ENCODE peak calls at places on chromosomes 2 and 18, in five cellular contexts. R is Peyer's patch, Z is tibial artery, A is ovary, S is heart right ventricle. H is an unnamed sample. For H3K9me3, the result is how much of the 10 kb centered on the place peaks cover.

GRCh38 chr2:46412010-46412409 is 67.4 kb upstream of the TMEM247 start:
- DNase-seq in R (no peak), Z (no peak), A (no peak), S (no peak), H (no peak)

GRCh38 chr2:112031473-112031872 is 23.6 kb upstream of the TMEM87B start:
- DNase-seq in R (no peak), Z (no peak), A (peak), S (no peak), H (no peak)

GRCh38 chr2:227804970-227805369 is 8.7 kb upstream of the CCL20 start:
- DNase-seq in R (no peak), Z (no peak), A (no peak), S (no peak), H (no peak)

GRCh38 chr18:63606526-63606925 is 19.4 kb downstream of the SERPINB13 start:
- DNase-seq in R (no peak), Z (no peak), A (no peak), S (no peak), H (no peak)

GRCh38 chr2:9975805-9976447 is 24.4 kb downstream of the GRHL1 start:
- DNase-seq in R (no peak), Z (no peak), A (no peak), S (peak), H (peak)

GRCh38 chr18:22829781-22830180 is 103.3 kb upstream of the RBBP8 start:
- DNase-seq in R (no peak), Z (no peak), A (no peak), S (no peak), H (no peak)

GRCh38 chr18:8526316-8526715 is 82.9 kb upstream of the RAB12 start:
- DNase-seq in R (no peak), Z (no peak), A (no peak), S (no peak), H (no peak)

GRCh38 chr2:127599211-127599610 is 46.7 kb upstream of the GPR17 start:
- DNase-seq in R (no peak), Z (no peak), A (no peak), S (no peak), H (no peak)

GRCh38 chr18:57833441-57834101 is 30.5 kb upstream of the ATP8B1 start:
- DNase-seq in R (no peak), Z (no peak), A (no peak), S (no peak), H (no peak)

GRCh38 chr2:224366269-224366668 is 35.6 kb downstream of the FAM124B start:
- DNase-seq in R (no peak), Z (no peak), A (no peak), S (no peak), H (no peak)

GRCh38 chr2:88671786-88672427 is 19.6 kb upstream of the RPIA start:
- DNase-seq in R (no peak), Z (no peak), A (no peak), S (no peak), H (no peak)

GRCh38 chr18:69044215-69044614 is 246.3 kb downstream of the CCDC102B start:
- DNase-seq in R (no peak), Z (no peak), A (no peak), S (no peak), H (no peak)

GRCh38 chr2:137383391-137383790 is 580.9 kb upstream of the HNMT start:
- DNase-seq in R (no peak), Z (no peak), A (no peak), S (no peak), H (no peak)

DNA sequence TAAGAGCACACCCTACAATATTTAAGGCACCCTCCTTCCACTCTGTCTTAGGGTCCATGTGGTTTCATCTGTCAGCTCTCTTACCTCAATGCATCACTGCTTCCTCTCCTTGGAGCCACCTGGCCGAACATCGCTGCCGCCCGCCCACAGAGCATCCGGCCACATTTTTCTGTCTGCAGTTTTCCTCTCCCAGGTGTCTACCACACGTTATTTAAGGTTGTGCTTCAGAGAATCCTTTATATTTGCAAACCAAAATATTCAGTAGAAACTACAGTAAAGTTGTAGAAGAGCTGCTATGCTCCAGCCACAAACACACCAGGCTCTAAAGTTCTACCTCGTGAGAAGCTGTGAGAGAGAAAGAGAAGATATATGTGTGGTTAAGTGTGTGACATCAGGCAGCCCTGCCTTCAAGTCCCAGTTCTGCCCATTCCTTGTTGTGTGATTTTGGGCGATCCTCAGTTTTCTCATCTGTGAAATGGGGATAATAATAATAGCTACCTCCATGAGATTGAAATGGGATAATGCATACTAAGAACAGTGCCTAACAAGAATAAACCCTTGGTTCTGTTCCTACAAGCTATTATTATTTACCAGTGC is 4.9 kb upstream of the STK17B start:
- DNase-seq in R (no peak), Z (no peak), A (no peak), S (no peak), H (no peak)
- H3K27ac ChIP-seq in R (peak), Z (no peak), A (no peak), S (no peak), H (no peak)

DNA sequence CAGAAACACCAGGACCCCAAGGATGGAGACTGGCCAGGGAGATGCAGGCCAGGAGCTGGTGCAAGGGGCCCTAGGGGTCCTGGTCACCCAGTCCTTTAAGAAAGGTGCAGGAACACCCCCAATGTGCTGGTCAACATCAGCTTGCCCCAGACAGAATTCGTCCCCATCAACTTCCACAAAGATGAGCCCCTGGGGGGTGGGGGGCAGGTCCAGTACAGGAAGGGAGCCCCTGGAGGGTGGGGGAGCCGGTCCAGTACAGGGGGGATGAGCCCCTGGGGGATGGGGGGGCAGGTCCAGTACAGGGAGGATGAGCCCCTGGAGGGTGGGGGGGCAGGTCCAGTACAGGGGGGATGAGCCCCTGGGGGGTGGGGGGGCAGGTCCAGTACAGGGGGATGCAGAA is 160.7 kb upstream of the SALL3 start:
- DNase-seq in R (no peak), Z (no peak), A (no peak), S (no peak), H (no peak)
- H3K9me3 ChIP-seq in R (under half), Z (under half), A (under half), S (under half), H (under half)

DNA sequence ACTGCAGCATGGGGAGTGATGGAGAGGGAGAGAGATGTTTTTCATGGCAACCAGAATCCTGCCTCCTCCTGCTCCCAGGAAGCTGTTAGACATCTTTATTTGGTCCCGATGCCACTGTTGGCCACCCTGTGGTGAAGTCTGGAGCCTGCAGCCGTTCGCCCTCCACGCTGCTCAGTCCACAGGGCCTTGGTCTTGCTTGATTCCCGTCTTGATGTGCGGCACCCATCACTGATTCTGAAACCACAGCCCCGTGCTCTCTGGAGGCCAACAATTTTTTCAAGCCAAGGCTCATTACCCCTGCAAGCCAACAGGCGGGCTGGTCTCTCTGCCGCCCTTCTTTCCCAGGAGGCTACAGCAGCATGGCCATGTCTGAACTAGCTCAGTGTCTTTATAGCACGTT is 24.5 kb downstream of the SIGLEC15 start:
- DNase-seq in R (no peak), Z (no peak), A (no peak), S (no peak), H (no peak)
- TF ChIP-seq CTCF in R (peak), Z (peak), A (peak), S (no peak), H (no peak)

GRCh38 chr18:67433971-67434370 is 82.5 kb downstream of the DSEL start:
- DNase-seq in R (no peak), Z (no peak), A (no peak), S (no peak), H (no peak)

GRCh38 chr18:67428805-67429204 is 87.7 kb downstream of the DSEL start:
- DNase-seq in R (no peak), Z (no peak), A (no peak), S (no peak), H (no peak)

GRCh38 chr18:67428148-67428547 is 88.4 kb downstream of the DSEL start:
- DNase-seq in R (no peak), Z (no peak), A (no peak), S (no peak), H (no peak)

DNA sequence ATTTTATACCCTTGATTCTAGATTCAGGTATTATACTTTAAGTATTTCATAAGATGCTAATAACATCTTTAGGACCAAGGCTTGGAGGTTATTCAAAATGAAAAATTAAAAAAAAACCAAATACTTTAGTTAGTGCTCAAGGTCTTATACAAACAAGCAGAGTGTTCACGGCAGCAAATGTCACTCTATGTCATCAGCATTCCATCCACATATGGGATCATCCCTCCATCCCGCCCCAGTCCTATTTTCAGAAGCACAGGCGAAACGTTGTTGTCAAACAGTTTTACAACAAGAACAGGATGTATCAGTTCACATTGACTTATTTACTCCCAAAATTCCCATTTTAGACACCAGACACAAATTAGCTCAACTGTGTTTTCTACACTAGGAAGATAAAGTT is 83.7 kb downstream of the DSEL start:
- DNase-seq in R (no peak), Z (no peak), A (no peak), S (no peak), H (no peak)
- H3K27ac ChIP-seq in R (no peak), Z (no peak), A (no peak), S (no peak), H (no peak)